ENCODE peak calls at places on chromosomes 5 and 9, in eight cellular contexts. One of them, this sample, is unnamed.

GRCh38 chr5:10935536-10935935 is 174.5 kb upstream of the DAP start:
- DNase-seq in GF-D8: no peak
- DNase-seq in pancreas: no peak
- DNase-seq in ureter: no peak
- DNase-seq in SJSA1: no peak
- DNase-seq in GM04504: no peak
- DNase-seq in stimulated activated naive CD8-positive, alpha-beta T cell treated with anti-CD3 and anti-CD28 coated beads, Interleukin-15, Interleukin-2, amounts not matched to agents 100 U/mL and 50 U/mL, for 24 hours: no peak
- DNase-seq in amniotic epithelial cell: no peak
- DNase-seq in this sample: no peak

GRCh38 chr9:76456202-76456926 is 2.6 kb upstream of the GCNT1 start:
- DNase-seq in stimulated activated naive CD8-positive, alpha-beta T cell treated with anti-CD3 and anti-CD28 coated beads, Interleukin-15, Interleukin-2, amounts not matched to agents 100 U/mL and 50 U/mL, for 24 hours: no peak
- DNase-seq in pancreas: peak
- DNase-seq in GF-D8: peak
- DNase-seq in SJSA1: peak
- DNase-seq in amniotic epithelial cell: peak
- DNase-seq in GM04504: no peak
- DNase-seq in ureter: no peak
- DNase-seq in this sample: peak

GRCh38 chr5:97550164-97550563 is 367.1 kb upstream of the RIOK2 start:
- DNase-seq in GF-D8: no peak
- DNase-seq in ureter: no peak
- DNase-seq in SJSA1: no peak
- DNase-seq in amniotic epithelial cell: peak
- DNase-seq in pancreas: no peak
- DNase-seq in GM04504: no peak
- DNase-seq in stimulated activated naive CD8-positive, alpha-beta T cell treated with anti-CD3 and anti-CD28 coated beads, Interleukin-15, Interleukin-2, amounts not matched to agents 100 U/mL and 50 U/mL, for 24 hours: no peak
- DNase-seq in this sample: no peak

GRCh38 chr5:56270058-56270457 is 36.9 kb upstream of the ANKRD55 start:
- DNase-seq in stimulated activated naive CD8-positive, alpha-beta T cell treated with anti-CD3 and anti-CD28 coated beads, Interleukin-15, Interleukin-2, amounts not matched to agents 100 U/mL and 50 U/mL, for 24 hours: no peak
- DNase-seq in pancreas: no peak
- DNase-seq in GM04504: no peak
- DNase-seq in amniotic epithelial cell: peak
- DNase-seq in GF-D8: no peak
- DNase-seq in SJSA1: no peak
- DNase-seq in ureter: no peak
- DNase-seq in this sample: no peak

GRCh38 chr5:56490971-56491468 is 257.9 kb upstream of the ANKRD55 start:
- DNase-seq in SJSA1: no peak
- DNase-seq in GF-D8: no peak
- DNase-seq in pancreas: no peak
- DNase-seq in stimulated activated naive CD8-positive, alpha-beta T cell treated with anti-CD3 and anti-CD28 coated beads, Interleukin-15, Interleukin-2, amounts not matched to agents 100 U/mL and 50 U/mL, for 24 hours: peak
- DNase-seq in GM04504: no peak
- DNase-seq in ureter: peak
- DNase-seq in amniotic epithelial cell: peak
- DNase-seq in this sample: no peak

GRCh38 chr5:160280384-160281090 is 31.8 kb downstream of the CCNJL start:
- DNase-seq in stimulated activated naive CD8-positive, alpha-beta T cell treated with anti-CD3 and anti-CD28 coated beads, Interleukin-15, Interleukin-2, amounts not matched to agents 100 U/mL and 50 U/mL, for 24 hours: no peak
- DNase-seq in amniotic epithelial cell: no peak
- DNase-seq in GF-D8: no peak
- DNase-seq in pancreas: no peak
- DNase-seq in ureter: no peak
- DNase-seq in GM04504: no peak
- DNase-seq in SJSA1: no peak
- DNase-seq in this sample: no peak

GRCh38 chr9:76466299-76466605 is 7.3 kb downstream of the GCNT1 start:
- DNase-seq in GF-D8: no peak
- DNase-seq in amniotic epithelial cell: no peak
- DNase-seq in ureter: no peak
- DNase-seq in SJSA1: no peak
- DNase-seq in GM04504: no peak
- DNase-seq in pancreas: no peak
- DNase-seq in stimulated activated naive CD8-positive, alpha-beta T cell treated with anti-CD3 and anti-CD28 coated beads, Interleukin-15, Interleukin-2, amounts not matched to agents 100 U/mL and 50 U/mL, for 24 hours: no peak
- DNase-seq in this sample: no peak

GRCh38 chr9:135565636-135566035 is 4.1 kb downstream of the PAEP start:
- DNase-seq in amniotic epithelial cell: no peak
- DNase-seq in GM04504: no peak
- DNase-seq in SJSA1: no peak
- DNase-seq in pancreas: no peak
- DNase-seq in GF-D8: no peak
- DNase-seq in stimulated activated naive CD8-positive, alpha-beta T cell treated with anti-CD3 and anti-CD28 coated beads, Interleukin-15, Interleukin-2, amounts not matched to agents 100 U/mL and 50 U/mL, for 24 hours: no peak
- DNase-seq in ureter: no peak
- DNase-seq in this sample: no peak

GRCh38 chr5:150138551-150139265 is 16.9 kb downstream of the PDGFRB start:
- DNase-seq in SJSA1: peak
- DNase-seq in ureter: peak
- DNase-seq in pancreas: no peak
- DNase-seq in amniotic epithelial cell: peak
- DNase-seq in stimulated activated naive CD8-positive, alpha-beta T cell treated with anti-CD3 and anti-CD28 coated beads, Interleukin-15, Interleukin-2, amounts not matched to agents 100 U/mL and 50 U/mL, for 24 hours: no peak
- DNase-seq in GM04504: peak
- DNase-seq in GF-D8: no peak
- DNase-seq in this sample: no peak

GRCh38 chr5:88729476-88730182 is 153.4 kb downstream of the MEF2C start:
- DNase-seq in stimulated activated naive CD8-positive, alpha-beta T cell treated with anti-CD3 and anti-CD28 coated beads, Interleukin-15, Interleukin-2, amounts not matched to agents 100 U/mL and 50 U/mL, for 24 hours: peak
- DNase-seq in amniotic epithelial cell: peak
- DNase-seq in pancreas: peak
- DNase-seq in ureter: peak
- DNase-seq in SJSA1: peak
- DNase-seq in GM04504: peak
- DNase-seq in GF-D8: no peak
- DNase-seq in this sample: peak

GRCh38 chr5:152542741-152543140 is 137.7 kb upstream of the NMUR2 start:
- DNase-seq in GM04504: no peak
- DNase-seq in ureter: no peak
- DNase-seq in amniotic epithelial cell: peak
- DNase-seq in SJSA1: no peak
- DNase-seq in pancreas: no peak
- DNase-seq in GF-D8: no peak
- DNase-seq in stimulated activated naive CD8-positive, alpha-beta T cell treated with anti-CD3 and anti-CD28 coated beads, Interleukin-15, Interleukin-2, amounts not matched to agents 100 U/mL and 50 U/mL, for 24 hours: no peak
- DNase-seq in this sample: no peak

GRCh38 chr9:115396071-115396529 is 278.1 kb upstream of the TNC start:
- DNase-seq in ureter: no peak
- DNase-seq in stimulated activated naive CD8-positive, alpha-beta T cell treated with anti-CD3 and anti-CD28 coated beads, Interleukin-15, Interleukin-2, amounts not matched to agents 100 U/mL and 50 U/mL, for 24 hours: no peak
- DNase-seq in pancreas: no peak
- DNase-seq in GF-D8: no peak
- DNase-seq in amniotic epithelial cell: peak
- DNase-seq in GM04504: no peak
- DNase-seq in SJSA1: no peak
- DNase-seq in this sample: no peak

GRCh38 chr5:61366841-61367240 is 34.8 kb downstream of the ZSWIM6 start:
- DNase-seq in amniotic epithelial cell: no peak
- DNase-seq in pancreas: no peak
- DNase-seq in stimulated activated naive CD8-positive, alpha-beta T cell treated with anti-CD3 and anti-CD28 coated beads, Interleukin-15, Interleukin-2, amounts not matched to agents 100 U/mL and 50 U/mL, for 24 hours: no peak
- DNase-seq in SJSA1: no peak
- DNase-seq in ureter: no peak
- DNase-seq in GM04504: no peak
- DNase-seq in GF-D8: no peak
- DNase-seq in this sample: no peak

GRCh38 chr5:140365282-140365681 is 5.3 kb downstream of the SLC4A9 start:
- DNase-seq in GF-D8: no peak
- DNase-seq in stimulated activated naive CD8-positive, alpha-beta T cell treated with anti-CD3 and anti-CD28 coated beads, Interleukin-15, Interleukin-2, amounts not matched to agents 100 U/mL and 50 U/mL, for 24 hours: no peak
- DNase-seq in pancreas: no peak
- DNase-seq in amniotic epithelial cell: no peak
- DNase-seq in ureter: no peak
- DNase-seq in GM04504: no peak
- DNase-seq in SJSA1: no peak
- DNase-seq in this sample: no peak

GRCh38 chr5:180135128-180135955 is 63.8 kb upstream of the RNF130 start:
- DNase-seq in SJSA1: no peak
- DNase-seq in amniotic epithelial cell: peak
- DNase-seq in GM04504: no peak
- DNase-seq in GF-D8: no peak
- DNase-seq in stimulated activated naive CD8-positive, alpha-beta T cell treated with anti-CD3 and anti-CD28 coated beads, Interleukin-15, Interleukin-2, amounts not matched to agents 100 U/mL and 50 U/mL, for 24 hours: peak
- DNase-seq in ureter: peak
- DNase-seq in pancreas: no peak
- DNase-seq in this sample: peak

GRCh38 chr9:132882616-132883015 is 3.9 kb downstream of the SPACA9 start:
- DNase-seq in SJSA1: no peak
- DNase-seq in GF-D8: no peak
- DNase-seq in GM04504: no peak
- DNase-seq in ureter: no peak
- DNase-seq in pancreas: no peak
- DNase-seq in stimulated activated naive CD8-positive, alpha-beta T cell treated with anti-CD3 and anti-CD28 coated beads, Interleukin-15, Interleukin-2, amounts not matched to agents 100 U/mL and 50 U/mL, for 24 hours: no peak
- DNase-seq in amniotic epithelial cell: no peak
- DNase-seq in this sample: no peak

GRCh38 chr9:37972346-37972745 is 68.4 kb upstream of the SLC25A51 start:
- DNase-seq in ureter: no peak
- DNase-seq in amniotic epithelial cell: peak
- DNase-seq in GM04504: no peak
- DNase-seq in pancreas: peak
- DNase-seq in SJSA1: no peak
- DNase-seq in GF-D8: no peak
- DNase-seq in stimulated activated naive CD8-positive, alpha-beta T cell treated with anti-CD3 and anti-CD28 coated beads, Interleukin-15, Interleukin-2, amounts not matched to agents 100 U/mL and 50 U/mL, for 24 hours: no peak
- DNase-seq in this sample: no peak